ENCODE peak calls at places on chromosome 1, in five cellular contexts. Q is K562, P is HepG2, B is H1, Z is SK-N-SH. W is an unnamed sample.

GRCh38 chr1:176102243-176102642 is 104.8 kb downstream of the COP1 start:
- DNase-seq in Q (no peak), B (no peak), P (no peak), Z (no peak), W (no peak)

GRCh38 chr1:230205719-230206198 is 138.7 kb downstream of the GALNT2 start:
- DNase-seq in Q (peak; percentile 83), Z (no peak), B (no peak), P (no peak), W (no peak)

GRCh38 chr1:232012773-232013386 is 386.3 kb downstream of the DISC1 start:
- DNase-seq in Q (no peak), P (no peak), B (no peak), Z (no peak), W (no peak)

GRCh38 chr1:87151500-87152421 is 176.9 kb upstream of the LMO4 start:
- DNase-seq in B (peak; percentile 82), P (no peak), Q (peak; percentile 75), Z (no peak), W (peak; percentile 75)

GRCh38 chr1:21451981-21452411 is 12.1 kb downstream of the NBPF3 start:
- DNase-seq in P (no peak), Q (no peak), Z (no peak), B (no peak), W (no peak)

GRCh38 chr1:3441449-3441848 is 13.0 kb upstream of the ARHGEF16 start:
- DNase-seq in P (peak; percentile 62), Q (no peak), B (no peak), Z (no peak), W (no peak)

GRCh38 chr1:224433671-224434446 is 738 bp downstream of the WDR26 start:
- DNase-seq in Q (peak; percentile 42), B (peak; percentile 59), Z (peak; percentile 63), P (no peak), W (no peak)

GRCh38 chr1:180229483-180230415 is at the start of gene LHX4:
- DNase-seq in B (peak; percentile 85), P (no peak), Q (peak; percentile 92), Z (peak; percentile 89), W (no peak)

GRCh38 chr1:2977886-2978611 is 43.2 kb upstream of the ACTRT2 start:
- DNase-seq in Z (no peak), Q (no peak), B (no peak), P (no peak), W (no peak)

GRCh38 chr1:112836642-112837041 is 119.4 kb downstream of the SLC16A1 start:
- DNase-seq in B (no peak), P (no peak), Z (no peak), Q (no peak), W (no peak)

GRCh38 chr1:193418745-193419058 is 232.3 kb upstream of the B3GALT2 start:
- DNase-seq in B (no peak), Q (no peak), Z (no peak), P (no peak), W (no peak)

GRCh38 chr1:192639607-192640368 is 3.8 kb downstream of the RGS13 start:
- DNase-seq in P (no peak), B (no peak), Z (no peak), Q (no peak), W (peak; percentile 51)

GRCh38 chr1:229410692-229411433 is 23.0 kb downstream of the ACTA1 start:
- DNase-seq in P (no peak), Z (peak; percentile 86), Q (no peak), B (no peak), W (no peak)

GRCh38 chr1:180571832-180572636 is 13.3 kb downstream of the OVAAL start:
- DNase-seq in B (no peak), Z (no peak), Q (no peak), P (no peak), W (no peak)

GRCh38 chr1:116983112-116983511 is 18.4 kb upstream of the CD101 start:
- DNase-seq in P (no peak), Q (no peak), B (no peak), Z (no peak), W (no peak)

GRCh38 chr1:109796484-109797305 is 33.0 kb upstream of the EPS8L3 start:
- DNase-seq in P (no peak), Q (peak; percentile 58), B (no peak), Z (no peak), W (no peak)

GRCh38 chr1:216270086-216270773 is 153.0 kb downstream of the USH2A start:
- DNase-seq in P (no peak), Q (no peak), B (no peak), Z (no peak), W (no peak)

GRCh38 chr1:57600424-57600823 is 176.6 kb upstream of the DAB1 start:
- DNase-seq in P (no peak), Q (no peak), Z (no peak), B (peak; percentile 70), W (no peak)

GRCh38 chr1:43975249-43975961 is 645 bp downstream of the ATP6V0B start:
- DNase-seq in P (no peak), Q (peak; percentile 70), Z (no peak), B (no peak), W (no peak)

GRCh38 chr1:41714613-41715389 is 203.9 kb downstream of the HIVEP3 start:
- DNase-seq in Z (peak; percentile 85), Q (no peak), B (no peak), P (no peak), W (no peak)

GRCh38 chr1:25743164-25744139 is 56.5 kb upstream of the SELENON start:
- DNase-seq in Z (no peak), B (peak; percentile 52), Q (no peak), P (no peak), W (no peak)

GRCh38 chr1:230824571-230825060 is 43.7 kb downstream of the C1orf198 start:
- DNase-seq in P (no peak), Z (no peak), B (peak; percentile 24), Q (no peak), W (no peak)

GRCh38 chr1:72003092-72003491 is 279.2 kb downstream of the NEGR1 start:
- DNase-seq in Z (no peak), Q (no peak), P (peak; percentile 2), B (no peak), W (no peak)

GRCh38 chr1:65026235-65026634 is 59.9 kb upstream of the JAK1 start:
- DNase-seq in Z (no peak), B (no peak), P (no peak), Q (no peak), W (no peak)
- H3K27ac ChIP-seq in Z (no peak overlapping the region), B (no peak overlapping the region), P (no peak overlapping the region), Q (no peak overlapping the region), W (no peak overlapping the region)

DNA sequence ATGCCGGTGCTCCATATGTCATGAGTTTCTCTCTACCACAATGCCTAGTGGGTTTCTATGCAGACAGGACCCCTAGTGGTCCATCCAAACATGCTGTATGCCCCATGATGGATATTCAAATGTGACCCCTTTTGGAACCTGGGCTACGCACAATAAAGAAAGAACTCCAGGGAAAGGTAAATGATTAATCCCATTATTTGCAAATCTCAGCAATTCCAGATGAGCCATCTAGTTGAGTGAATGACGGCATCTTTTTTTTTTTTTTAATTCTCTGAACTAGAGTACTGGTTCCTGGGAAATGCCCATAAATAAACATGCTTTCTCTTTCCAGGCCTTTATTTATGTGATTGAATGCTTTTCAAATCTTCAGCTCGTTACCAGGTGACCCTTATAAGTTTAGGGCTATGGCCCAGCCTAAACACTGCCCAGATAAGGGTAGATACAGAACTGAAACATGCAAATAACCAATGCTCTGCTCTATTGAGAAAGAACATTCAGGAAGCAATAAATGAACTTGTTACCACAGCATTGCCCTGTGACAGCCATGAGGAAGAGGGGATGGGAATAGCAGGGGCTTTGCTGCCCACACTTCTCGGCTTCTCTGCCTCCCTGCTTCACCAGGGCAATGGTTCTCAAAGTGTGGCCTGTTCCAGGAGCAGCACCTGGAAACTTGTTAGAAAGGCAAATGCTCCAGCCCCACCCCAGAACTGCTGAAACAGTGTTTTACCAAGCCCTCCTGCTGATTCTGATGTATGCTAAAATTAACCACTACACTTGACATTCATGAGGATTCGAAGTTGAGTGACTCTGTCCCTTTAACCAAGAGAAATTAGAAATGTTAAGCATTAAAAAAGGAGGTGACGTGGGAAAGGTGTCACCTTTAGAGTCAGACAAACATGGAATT is 151.6 kb downstream of the SEC16B start:
- DNase-seq in P (no peak), Q (no peak), B (no peak), Z (no peak), W (peak; percentile 40)
- TF ChIP-seq TAF1 in P (no peak), Q (no peak), B (no peak), Z (no peak), W (no peak)

DNA sequence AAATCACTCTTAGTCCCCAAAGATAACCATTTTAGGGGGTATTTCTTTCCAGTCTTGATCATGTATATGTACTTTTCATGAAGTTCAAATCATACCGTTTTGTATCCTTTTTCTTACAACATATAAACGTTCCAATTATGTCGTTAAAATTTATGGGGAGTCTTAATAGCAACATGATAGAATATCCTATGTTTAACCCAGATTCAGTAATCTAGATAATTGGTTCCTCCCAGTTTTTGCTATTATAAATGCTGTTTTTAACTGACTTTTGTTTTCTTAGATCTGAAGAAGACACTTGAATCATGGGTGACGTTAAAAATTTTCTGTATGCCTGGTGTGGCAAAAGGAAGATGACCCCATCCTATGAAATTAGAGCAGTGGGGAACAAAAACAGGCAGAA is 3.1 kb downstream of the DHX9 start:
- DNase-seq in B (no peak), Q (no peak), Z (no peak), P (no peak), W (no peak)
- H3K27ac ChIP-seq in B (no peak overlapping the region), Q (no peak overlapping the region), Z (no peak overlapping the region), P (no peak overlapping the region), W (no peak overlapping the region)

DNA sequence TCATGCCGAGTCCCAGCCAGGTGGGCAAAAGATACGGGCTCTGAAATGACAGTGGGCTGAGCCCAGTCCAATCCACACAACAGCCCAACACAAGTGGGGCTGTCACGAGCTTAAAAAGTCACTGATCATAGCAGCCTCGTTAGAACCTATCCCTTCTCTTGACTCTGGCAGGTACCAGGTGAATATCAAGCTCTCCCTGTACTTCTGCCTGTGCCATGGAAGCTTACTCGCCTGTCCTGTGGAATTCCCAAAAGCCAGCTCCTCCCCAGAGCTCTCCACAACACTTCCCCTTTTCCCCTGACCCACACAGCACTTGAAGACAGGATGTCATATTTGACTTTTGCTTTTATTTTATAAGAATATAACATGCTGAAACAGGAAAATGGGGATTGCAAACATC is 5.9 kb downstream of the RGS16 start:
- DNase-seq in P (no peak), B (no peak), Z (no peak), Q (no peak), W (no peak)
- TF ChIP-seq TAF1 in P (no peak), B (no peak), Z (no peak), Q (no peak), W (no peak)

DNA sequence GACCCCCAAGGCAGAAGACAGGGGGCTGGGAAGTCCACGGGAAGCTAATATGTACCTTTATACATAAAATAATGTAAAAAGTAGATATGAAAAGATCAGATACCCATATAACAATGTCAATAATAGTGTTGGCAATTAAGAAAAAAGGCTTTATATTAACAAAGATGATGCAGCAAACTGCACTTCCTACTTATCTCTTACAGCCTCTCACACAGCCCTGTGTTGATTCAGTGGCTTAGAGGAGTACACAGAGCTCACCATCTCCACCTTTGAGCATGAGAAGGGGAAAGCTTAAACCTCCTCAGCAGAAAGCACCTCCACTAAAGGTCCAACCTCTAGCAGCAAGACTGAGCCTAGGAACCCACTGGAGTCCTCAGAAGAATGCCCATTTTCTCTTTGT is 7.2 kb upstream of the VSIG8 start:
- DNase-seq in Q (no peak), Z (no peak), P (no peak), B (no peak), W (no peak)
- H3K27ac ChIP-seq in Q (no peak overlapping the region), Z (no peak overlapping the region), P (no peak overlapping the region), B (no peak overlapping the region), W (no peak overlapping the region)

GRCh38 chr1:18373882-18374493 is 106.7 kb upstream of the KLHDC7A start:
- DNase-seq in Z (peak; percentile 56), B (peak; percentile 96), Q (peak; percentile 72), P (no peak), W (no peak)
- TF ChIP-seq TAF1 in Z (no peak), B (no peak), Q (no peak), P (no peak), W (no peak)

W was measured in GM12878.